ENCODE peak calls at places on chromosomes 6 and 20, in six cellular contexts. D is HEK293T, E is A549, W is HepG2, Z is K562, T is GM12878. K is an unnamed sample.

GRCh38 chr20:46361386-46361785 is 45.0 kb downstream of the ELMO2 start:
- DNase-seq in W (no peak), T (no peak), D (no peak), Z (no peak), E (no peak), K (no peak)

GRCh38 chr6:3290501-3291211 is 31.9 kb downstream of the PSMG4 start:
- DNase-seq in Z (no peak), E (no peak), D (no peak), W (no peak), T (no peak), K (no peak)

GRCh38 chr6:116500969-116501433 is 10.4 kb upstream of the CALHM5 start:
- DNase-seq in W (no peak), E (no peak), Z (peak; percentile 83), T (no peak), D (no peak), K (peak; percentile 36)

GRCh38 chr20:10747019-10747418 is 73.2 kb upstream of the JAG1 start:
- DNase-seq in E (no peak), Z (no peak), T (no peak), D (no peak), W (no peak), K (no peak)

GRCh38 chr20:10481671-10482070 is 46.6 kb downstream of the SLX4IP start:
- DNase-seq in Z (no peak), T (no peak), E (no peak), W (no peak), D (no peak), K (no peak)

GRCh38 chr6:168417660-168418059 is 23.3 kb upstream of the SMOC2 start:
- DNase-seq in E (no peak), Z (no peak), T (no peak), D (no peak), W (no peak), K (no peak)

GRCh38 chr6:134398453-134398852 is 80.5 kb upstream of the SGK1 start:
- DNase-seq in T (peak; percentile 53), W (no peak), Z (peak; percentile 45), D (no peak), E (no peak), K (no peak)

GRCh38 chr20:54065601-54066038 is 4.8 kb downstream of the BCAS1 start:
- DNase-seq in Z (peak; percentile 86), D (no peak), E (no peak), W (no peak), T (no peak), K (no peak)

GRCh38 chr6:89145461-89145961 is 344 bp upstream of the PM20D2 start:
- DNase-seq in Z (no peak), W (no peak), T (peak; percentile 52), D (peak; percentile 18), E (peak; percentile 18), K (peak; percentile 15)

GRCh38 chr6:81894286-81894685 is 141.8 kb upstream of the TENT5A start:
- DNase-seq in Z (no peak), W (no peak), E (no peak), T (no peak), D (no peak), K (peak; percentile 83)

GRCh38 chr20:51185277-51185676 is 162.4 kb upstream of the KCNG1 start:
- DNase-seq in W (no peak), E (no peak), T (no peak), Z (peak; percentile 11), D (no peak), K (no peak)

GRCh38 chr6:139547082-139547776 is 172.8 kb upstream of the CITED2 start:
- DNase-seq in T (no peak), D (no peak), W (no peak), E (no peak), Z (no peak), K (no peak)

GRCh38 chr6:109237082-109237985 is 142.0 kb downstream of the CEP57L1 start:
- DNase-seq in D (no peak), Z (peak; percentile 84), T (no peak), E (no peak), W (no peak), K (no peak)

GRCh38 chr6:36487698-36488097 is 44.9 kb downstream of the KCTD20 start:
- DNase-seq in D (no peak), Z (no peak), W (no peak), T (no peak), E (no peak), K (peak; percentile 14)

GRCh38 chr20:53657732-53658131 is 64.1 kb upstream of the ZNF217 start:
- DNase-seq in D (no peak), W (no peak), E (no peak), Z (no peak), T (no peak), K (no peak)

GRCh38 chr20:25317351-25318075 is 69.6 kb downstream of the PYGB start:
- DNase-seq in W (no peak), E (no peak), D (no peak), Z (no peak), T (no peak), K (no peak)

GRCh38 chr20:60365882-60366281 is 407.7 kb downstream of the CDH26 start:
- DNase-seq in D (no peak), T (no peak), E (no peak), W (no peak), Z (no peak), K (no peak)

GRCh38 chr6:37304766-37305165 is 46.8 kb upstream of the TMEM217 start:
- DNase-seq in E (no peak), W (no peak), Z (no peak), T (no peak), D (no peak), K (no peak)

GRCh38 chr20:46056970-46057855 is 28.2 kb downstream of the SLC12A5 start:
- DNase-seq in D (no peak), E (no peak), Z (peak; percentile 34), W (no peak), T (no peak), K (peak; percentile 42)

GRCh38 chr6:156582509-156582992 is 194.6 kb upstream of the ARID1B start:
- DNase-seq in T (no peak), W (no peak), D (no peak), Z (no peak), E (no peak), K (no peak)

GRCh38 chr6:20939161-20939775 is 405.0 kb downstream of the CDKAL1 start:
- DNase-seq in D (no peak), E (no peak), T (no peak), Z (no peak), W (no peak), K (no peak)

GRCh38 chr20:2475850-2476741 is 5.5 kb upstream of the SNRPB start:
- DNase-seq in E (no peak), W (peak; percentile 90), D (no peak), T (no peak), Z (no peak), K (no peak)

GRCh38 chr20:35953411-35954199 is 697 bp downstream of the SCAND1 start:
- DNase-seq in Z (peak; percentile 35), W (no peak), T (no peak), E (peak; percentile 25), D (peak; percentile 45), K (peak; percentile 28)

GRCh38 chr6:108621117-108621516 is 60.4 kb downstream of the FOXO3 start:
- DNase-seq in D (no peak), T (no peak), Z (no peak), E (no peak), W (no peak), K (peak; percentile 90)

GRCh38 chr6:117615981-117616961 is 14.0 kb upstream of the GOPC start:
- DNase-seq in Z (no peak), E (no peak), W (no peak), T (no peak), D (no peak), K (peak; percentile 11)

GRCh38 chr20:15236812-15237211 is 899.4 kb upstream of the FLRT3 start:
- DNase-seq in E (peak; percentile 8), D (peak; percentile 4), W (peak; percentile 58), Z (no peak), T (peak; percentile 38), K (peak; percentile 5)

GRCh38 chr6:80454197-80454596 is 347.7 kb downstream of the BCKDHB start:
- DNase-seq in E (no peak), Z (no peak), D (no peak), W (no peak), T (peak; percentile 27), K (peak; percentile 92)

GRCh38 chr6:29705389-29706231 is 17.6 kb upstream of the HLA-F start:
- DNase-seq in D (peak; percentile 62), T (no peak), E (peak; percentile 39), W (peak; percentile 62), Z (peak; percentile 56), K (peak; percentile 53)

GRCh38 chr20:1537731-1538058 is 19.8 kb downstream of the SIRPD start:
- DNase-seq in T (no peak), D (no peak), E (no peak), W (no peak), Z (no peak), K (no peak)

GRCh38 chr6:2361195-2361594 is 115.8 kb upstream of the GMDS start:
- DNase-seq in E (no peak), T (no peak), W (no peak), Z (no peak), D (no peak), K (no peak)

DNA sequence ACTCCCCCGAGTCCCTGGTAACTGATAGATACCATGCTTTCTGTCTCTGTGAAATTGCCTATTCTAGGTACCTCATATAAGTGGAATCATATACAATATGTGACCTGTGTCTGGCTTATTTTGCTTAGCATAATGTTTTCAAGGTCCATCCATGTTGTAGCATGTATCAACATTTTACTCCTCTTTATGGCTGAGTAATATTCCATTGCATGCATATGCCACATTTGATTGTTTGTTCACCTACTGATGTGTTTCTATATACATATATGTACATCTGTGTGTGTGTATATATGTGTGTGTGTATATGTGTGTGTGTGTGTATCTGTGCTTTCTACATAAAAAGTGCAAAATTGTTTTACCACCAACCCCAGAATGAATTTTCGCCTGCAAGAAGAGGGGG is 119.1 kb downstream of the ADAT2 start:
- DNase-seq in D (no peak), T (no peak), W (no peak), E (no peak), Z (no peak), K (no peak)
- TF ChIP-seq BHLHE40 in D (no peak), T (no peak), W (no peak), E (no peak), Z (no peak), K (no peak)

GRCh38 chr6:84618836-84619235 is 145.6 kb downstream of the TBX18 start:
- DNase-seq in E (no peak), T (no peak), D (peak; percentile 67), W (no peak), Z (no peak), K (peak; percentile 86)
- TF ChIP-seq BHLHE40 in E (no peak), T (no peak), D (no peak), W (no peak), Z (no peak), K (no peak)

GRCh38 chr6:143258945-143259344 is 191.6 kb downstream of the ADAT2 start:
- DNase-seq in T (no peak), E (no peak), W (no peak), D (no peak), Z (peak; percentile 9), K (no peak)
- TF ChIP-seq BHLHE40 in T (no peak), E (no peak), W (no peak), D (no peak), Z (no peak), K (no peak)

DNA sequence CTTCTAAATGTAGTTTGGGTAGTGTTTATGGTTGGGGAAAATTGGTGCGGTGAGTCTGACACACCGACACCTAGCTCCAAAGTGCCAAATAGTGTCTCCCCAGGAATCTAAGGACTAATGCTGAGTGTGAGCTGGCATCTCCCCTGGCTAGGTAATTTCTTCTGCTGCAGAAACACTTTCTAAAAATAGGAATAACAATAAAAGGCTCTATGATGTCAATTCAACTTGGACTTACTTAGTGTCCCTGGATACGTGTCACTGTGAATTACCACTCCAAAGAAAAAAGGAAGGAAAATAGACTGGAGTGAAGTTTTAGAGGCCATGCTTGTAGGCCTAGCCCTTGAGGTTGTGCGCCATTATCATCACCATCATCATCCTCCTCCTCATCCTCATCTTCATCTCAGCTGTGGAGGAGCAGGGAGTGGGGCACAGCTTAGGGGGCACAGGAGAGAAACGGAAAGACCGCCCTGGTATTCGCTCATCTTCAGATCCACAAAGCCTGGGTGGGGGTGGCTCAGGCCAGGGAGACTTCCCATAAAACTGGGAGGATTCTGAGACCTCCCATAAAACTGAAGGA is 89.6 kb downstream of the TBC1D7 start:
- DNase-seq in E (no peak), T (no peak), W (no peak), D (no peak), Z (no peak), K (no peak)
- TF ChIP-seq BHLHE40 in E (no peak), T (no peak), W (no peak), D (no peak), Z (no peak), K (no peak)